ENCODE peak calls at places on chromosome 18, in six cellular contexts. A is K562, S is A549, O is H1, X is GM12878, N is HepG2. U is an unnamed sample.
A peak's percentile ranks its signal among the peaks of the same experiment; 100 is the strongest.

GRCh38 chr18:68083131-68083530 is 566.6 kb upstream of the DSEL start:
- DNase-seq in X (no peak), A (no peak), N (no peak), O (no peak), S (no peak), U (no peak)

GRCh38 chr18:58009166-58009565 is 34.9 kb upstream of the NEDD4L start:
- DNase-seq in X (no peak), N (no peak), A (no peak), O (no peak), S (peak; percentile 31), U (no peak)

GRCh38 chr18:63224574-63224973 is 95.0 kb downstream of the BCL2 start:
- DNase-seq in A (no peak), N (no peak), S (no peak), X (no peak), O (no peak), U (no peak)

GRCh38 chr18:49096021-49096420 is 145.3 kb upstream of the SMAD7 start:
- DNase-seq in S (peak; percentile 7), O (no peak), X (no peak), A (no peak), N (no peak), U (no peak)

GRCh38 chr18:67400502-67401117 is 115.9 kb downstream of the DSEL start:
- DNase-seq in N (no peak), X (no peak), S (no peak), A (no peak), O (no peak), U (no peak)

GRCh38 chr18:49647496-49648168 is 85.8 kb downstream of the LIPG start:
- DNase-seq in O (no peak), X (no peak), A (no peak), N (no peak), S (no peak), U (no peak)

GRCh38 chr18:55592106-55592505 is 4.1 kb upstream of the TCF4 start:
- DNase-seq in O (no peak), X (no peak), S (no peak), A (peak; percentile 38), N (no peak), U (no peak)

GRCh38 chr18:75273817-75274216 is 63.2 kb downstream of the TSHZ1 start:
- DNase-seq in S (no peak), X (no peak), O (no peak), A (no peak), N (no peak), U (no peak)

GRCh38 chr18:6013101-6013790 is 117.9 kb upstream of the TMEM200C start:
- DNase-seq in S (no peak), A (no peak), X (no peak), N (no peak), O (no peak), U (no peak)

GRCh38 chr18:37565985-37566478 is 434 bp upstream of the CELF4 start:
- DNase-seq in A (no peak), X (no peak), S (peak; percentile 12), O (no peak), N (no peak), U (peak; percentile 95)

GRCh38 chr18:32425466-32425865 is 45.2 kb downstream of the GAREM1 start:
- DNase-seq in O (no peak), A (no peak), S (peak; percentile 21), X (no peak), N (peak; percentile 16), U (no peak)

GRCh38 chr18:10687161-10687925 is 161.5 kb downstream of the NAPG start:
- DNase-seq in A (no peak), S (no peak), N (no peak), X (no peak), O (no peak), U (no peak)

GRCh38 chr18:50401888-50402287 is 27.0 kb downstream of the SKA1 start:
- DNase-seq in A (peak; percentile 88), O (no peak), S (no peak), N (peak; percentile 77), X (no peak), U (peak; percentile 54)

GRCh38 chr18:45820144-45820745 is 5.2 kb upstream of the SIGLEC15 start:
- DNase-seq in A (no peak), X (no peak), S (no peak), N (no peak), O (no peak), U (no peak)

GRCh38 chr18:74994502-74995403 is 214.2 kb downstream of the PTGR3 start:
- DNase-seq in O (no peak), N (no peak), A (no peak), X (peak; percentile 35), S (no peak), U (no peak)

GRCh38 chr18:74457743-74458465 is 796 bp upstream of the DIPK1C start:
- DNase-seq in O (no peak), N (no peak), S (no peak), X (no peak), A (no peak), U (no peak)

GRCh38 chr18:26549486-26550435 is 1.4 kb upstream of the KCTD1 start:
- DNase-seq in X (no peak), O (no peak), S (peak; percentile 72), N (peak; percentile 12), A (no peak), U (peak; percentile 82)

GRCh38 chr18:50967714-50968661 is at the start of gene ELAC1:
- DNase-seq in X (peak; percentile 20), O (peak; percentile 33), S (peak; percentile 82), A (peak; percentile 82), N (peak; percentile 65), U (peak; percentile 94)

GRCh38 chr18:54112356-54112755 is 112.1 kb downstream of the MBD2 start:
- DNase-seq in O (no peak), S (no peak), N (no peak), X (no peak), A (no peak), U (no peak)

GRCh38 chr18:54116541-54117257 is 107.8 kb downstream of the MBD2 start:
- DNase-seq in A (no peak), O (no peak), X (no peak), N (no peak), S (no peak), U (no peak)

GRCh38 chr18:54119524-54120019 is 104.9 kb downstream of the MBD2 start:
- DNase-seq in X (peak; percentile 59), N (peak; percentile 55), O (no peak), A (peak; percentile 44), S (peak; percentile 57), U (peak; percentile 30)

DNA sequence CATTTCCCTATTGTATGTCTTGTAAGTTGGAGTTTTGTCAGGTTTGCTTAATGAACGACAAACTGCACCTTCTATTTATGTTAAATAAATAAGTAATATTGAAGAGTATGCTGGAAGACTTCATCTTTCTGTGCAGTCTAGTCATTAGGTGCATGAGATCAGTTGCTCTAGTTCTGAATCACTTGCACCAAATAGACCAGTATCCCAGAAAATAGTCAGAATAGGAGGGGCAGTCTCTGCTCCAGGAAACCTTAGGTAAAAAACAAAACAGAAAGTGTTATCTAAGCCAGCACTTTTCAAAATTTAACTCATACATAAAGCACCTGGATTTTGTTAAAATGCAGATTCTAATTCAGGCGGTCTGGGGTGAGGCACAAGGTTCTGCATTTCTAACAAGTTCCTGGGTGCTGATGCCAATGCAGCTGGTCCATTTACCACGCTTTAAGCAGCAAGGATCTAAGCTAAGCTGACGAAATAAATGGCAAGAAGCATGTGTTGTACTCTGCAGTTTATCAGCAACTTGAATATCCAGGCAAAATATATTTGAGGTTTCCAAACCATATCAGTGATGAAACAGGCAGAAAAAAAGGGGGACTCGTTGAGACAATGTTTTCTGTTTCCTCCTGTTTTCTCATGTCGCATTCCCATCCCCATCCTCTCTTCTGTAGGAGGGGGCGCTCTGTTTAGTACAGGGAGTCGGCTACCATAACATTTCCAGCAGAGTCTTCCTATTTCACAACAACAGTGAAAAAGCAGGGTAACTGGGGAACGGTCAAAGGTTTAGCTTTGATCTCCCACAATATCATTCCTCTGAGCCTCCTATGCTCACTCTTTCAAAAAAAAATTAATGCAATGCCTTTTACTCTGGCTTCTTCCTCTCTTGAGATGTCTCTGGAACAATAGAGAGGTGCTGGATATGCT is 106.4 kb downstream of the MBD2 start:
- DNase-seq in S (no peak), N (no peak), O (no peak), X (no peak), A (no peak), U (no peak)
- TF ChIP-seq CHD2 in S (no peak), N (no peak), O (no peak), X (no peak), A (no peak), U (no peak)

DNA sequence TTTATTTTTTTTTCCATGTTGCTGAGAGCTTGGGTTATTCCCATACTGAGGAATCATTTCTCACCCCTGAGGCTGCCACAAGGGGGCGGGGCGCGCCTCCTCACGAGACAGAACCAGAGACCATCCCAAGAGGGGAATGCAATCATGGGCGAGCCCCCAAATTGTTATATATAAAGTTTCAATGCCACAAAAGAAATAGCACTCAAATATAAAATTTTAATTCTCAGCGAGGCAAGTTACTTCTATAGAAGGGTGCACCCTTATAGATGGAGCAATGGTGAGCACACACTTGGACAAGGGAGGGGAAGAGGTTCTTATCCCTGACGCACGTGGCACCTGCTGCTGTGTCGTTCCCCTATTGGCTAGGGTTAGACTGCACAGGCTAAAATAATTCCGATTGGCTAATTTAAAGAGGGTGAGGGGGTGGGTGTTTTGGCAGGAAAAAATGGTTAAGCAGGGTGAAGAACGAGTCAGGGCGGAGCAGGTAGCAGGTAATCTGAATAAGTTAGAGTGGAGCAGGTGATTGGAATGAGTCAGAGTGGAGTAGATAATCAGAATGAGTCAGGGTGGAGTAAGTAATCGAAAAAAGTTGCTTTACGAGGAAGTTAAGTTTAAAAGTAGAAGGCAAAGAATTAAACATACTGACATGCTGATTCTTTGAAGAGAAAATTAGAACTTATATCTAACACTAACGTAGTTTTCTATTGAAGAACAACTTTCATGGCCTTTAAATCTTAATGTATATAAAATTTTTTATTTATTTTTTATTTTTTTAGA is 177.5 kb downstream of the MTCL1 start:
- DNase-seq in N (peak; percentile 21), X (no peak), S (peak; percentile 51), O (peak; percentile 27), A (peak; percentile 82), U (no peak)
- TF ChIP-seq CTCF in N (peak; percentile 72), X (no peak), S (peak; percentile 30), O (peak; percentile 34), A (peak; percentile 76), U (peak; percentile 18)

DNA sequence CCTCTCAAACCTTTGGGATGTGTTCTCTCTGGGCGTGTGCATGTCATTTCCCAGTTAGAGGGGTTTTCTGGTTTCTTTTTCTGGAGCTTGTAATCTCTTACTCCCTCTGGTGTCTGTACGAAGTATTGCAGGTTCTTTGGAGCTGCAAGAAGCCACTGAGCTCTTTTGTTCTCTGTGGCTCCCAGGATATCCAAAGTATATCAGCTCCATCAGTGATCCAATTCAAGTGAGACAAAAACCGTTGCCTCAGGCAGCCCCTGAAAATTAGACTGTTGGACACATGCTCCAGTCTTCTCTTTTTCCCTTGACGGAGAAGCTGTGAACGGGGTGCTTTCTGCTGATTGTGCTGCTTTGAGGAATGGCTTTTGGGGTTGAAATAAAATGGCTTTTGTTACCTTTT is 59.0 kb upstream of the LDLRAD4 start:
- DNase-seq in S (peak; percentile 59), X (no peak), N (peak; percentile 76), A (peak; percentile 73), O (no peak), U (peak; percentile 73)
- TF ChIP-seq CHD2 in S (no peak), X (no peak), N (no peak), A (no peak), O (no peak), U (no peak)

DNA sequence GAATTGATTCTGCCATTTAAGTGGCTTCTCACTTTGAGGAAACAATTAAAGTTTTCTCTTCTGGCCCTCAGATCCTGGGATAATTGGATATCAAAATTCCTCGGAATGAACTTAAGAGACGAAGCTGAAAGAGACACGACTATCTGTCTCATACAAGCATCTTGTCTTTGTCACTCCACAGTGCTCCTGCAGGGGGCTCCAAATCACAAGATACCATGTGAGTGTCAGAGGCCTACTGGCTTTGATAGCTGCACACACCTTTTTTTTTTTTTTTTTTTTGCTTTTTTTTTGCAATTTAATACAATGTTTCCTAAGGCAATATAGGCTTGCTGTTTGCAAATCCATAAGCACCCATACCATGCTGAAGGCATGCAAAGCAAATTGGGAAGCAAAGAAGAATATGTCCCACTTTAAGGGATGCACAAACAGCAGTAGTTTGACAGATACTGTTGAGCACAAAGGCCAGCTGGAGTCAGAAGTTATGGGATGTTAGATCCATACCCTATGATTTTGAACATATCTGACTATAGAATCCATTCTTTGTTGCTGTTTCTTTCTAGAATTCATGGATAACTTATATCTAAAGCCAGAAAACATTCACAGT is 109.0 kb upstream of the CBLN2 start:
- DNase-seq in O (peak; percentile 29), N (peak; percentile 48), S (peak; percentile 43), X (no peak), A (peak; percentile 29), U (peak; percentile 61)
- TF ChIP-seq CTCF in O (peak; percentile 46), N (peak; percentile 60), S (no peak), X (peak; percentile 71), A (no peak), U (peak; percentile 68)

U was measured in SK-N-SH.